ENCODE peak calls at places on chromosomes 11 and 22, in six cellular contexts. L is IMR-90, C is lower leg skin, R is HepG2, V is HCT116, M is upper lobe of right lung. Z is an unnamed sample.

GRCh38 chr11:126129681-126130671 is 67.3 kb upstream of the CDON start:
- DNase-seq in L (peak; percentile 35), C (no peak), R (no peak), V (no peak), M (no peak), Z (no peak)

GRCh38 chr11:109237636-109238035 is 184.4 kb upstream of the C11orf87 start:
- DNase-seq in L (no peak), C (no peak), R (no peak), V (no peak), M (no peak), Z (no peak)

GRCh38 chr22:42613869-42614268 is 814 bp downstream of the POLDIP3 start:
- DNase-seq in L (no peak), C (peak; percentile 89), R (no peak), V (no peak), M (no peak), Z (no peak)

GRCh38 chr11:88806410-88806809 is 259.4 kb downstream of the GRM5 start:
- DNase-seq in L (no peak), C (no peak), R (no peak), V (no peak), M (no peak), Z (no peak)

GRCh38 chr11:75035911-75036536 is 47.3 kb downstream of the NEU3 start:
- DNase-seq in L (no peak), C (no peak), R (no peak), V (peak; percentile 73), M (no peak), Z (no peak)

GRCh38 chr11:46913484-46913883 is 4.9 kb downstream of the LRP4 start:
- DNase-seq in L (no peak), C (no peak), R (no peak), V (no peak), M (no peak), Z (no peak)

GRCh38 chr11:69943066-69943465 is 123.8 kb upstream of the FGF3 start:
- DNase-seq in L (no peak), C (no peak), R (peak; percentile 41), V (peak; percentile 31), M (peak; percentile 30), Z (no peak)

GRCh38 chr11:131824766-131825165 is 454.4 kb downstream of the NTM start:
- DNase-seq in L (peak; percentile 2), C (no peak), R (no peak), V (no peak), M (no peak), Z (no peak)

GRCh38 chr22:36155702-36156101 is 4.9 kb downstream of the APOL3 start:
- DNase-seq in L (no peak), C (peak; percentile 93), R (peak; percentile 35), V (no peak), M (peak; percentile 65), Z (no peak)

GRCh38 chr22:45216133-45217003 is 24.3 kb downstream of the KIAA0930 start:
- DNase-seq in L (peak; percentile 98), C (no peak), R (no peak), V (no peak), M (no peak), Z (no peak)

GRCh38 chr11:126888126-126888712 is 112.4 kb downstream of the KIRREL3 start:
- DNase-seq in L (no peak), C (no peak), R (no peak), V (no peak), M (no peak), Z (no peak)

GRCh38 chr22:49487950-49488349 is 339.7 kb downstream of the BRD1 start:
- DNase-seq in L (no peak), C (no peak), R (no peak), V (peak; percentile 62), M (no peak), Z (no peak)

GRCh38 chr11:112977620-112978212 is 16.5 kb downstream of the NCAM1 start:
- DNase-seq in L (peak; percentile 13), C (no peak), R (no peak), V (no peak), M (no peak), Z (no peak)

GRCh38 chr11:77467233-77467632 is 6.7 kb downstream of the PAK1 start:
- DNase-seq in L (peak; percentile 12), C (no peak), R (no peak), V (no peak), M (no peak), Z (no peak)

GRCh38 chr22:30041475-30041874 is 38.8 kb upstream of the HORMAD2 start:
- DNase-seq in L (no peak), C (peak; percentile 69), R (no peak), V (no peak), M (no peak), Z (no peak)

GRCh38 chr11:88827018-88827676 is 238.6 kb downstream of the GRM5 start:
- DNase-seq in L (no peak), C (no peak), R (no peak), V (no peak), M (no peak), Z (no peak)

GRCh38 chr11:126591966-126592489 is 236.5 kb downstream of the ST3GAL4 start:
- DNase-seq in L (no peak), C (no peak), R (no peak), V (no peak), M (no peak), Z (no peak)

GRCh38 chr11:132626446-132626845 is 905.9 kb downstream of the OPCML start:
- DNase-seq in L (no peak), C (no peak), R (no peak), V (no peak), M (no peak), Z (no peak)

GRCh38 chr11:14529933-14530332 is 9.7 kb upstream of the PSMA1 start:
- DNase-seq in L (no peak), C (no peak), R (peak; percentile 12), V (no peak), M (no peak), Z (no peak)

GRCh38 chr11:119315139-119316016 is 1.6 kb downstream of the MCAM start:
- DNase-seq in L (no peak), C (no peak), R (no peak), V (no peak), M (no peak), Z (no peak)

GRCh38 chr11:15800121-15800800 is 556.1 kb downstream of the SOX6 start:
- DNase-seq in L (peak; percentile 86), C (peak; percentile 88), R (no peak), V (no peak), M (peak; percentile 69), Z (no peak)

GRCh38 chr22:36052505-36052941 is 23.9 kb upstream of the RBFOX2 start:
- DNase-seq in L (peak; percentile 57), C (no peak), R (no peak), V (peak; percentile 77), M (no peak), Z (no peak)

GRCh38 chr11:587978-588380 is 11.7 kb downstream of the PHRF1 start:
- DNase-seq in L (peak; percentile 58), C (no peak), R (peak; percentile 96), V (no peak), M (peak; percentile 82), Z (no peak)

GRCh38 chr11:68670208-68670992 is 13.9 kb upstream of the GAL start:
- DNase-seq in L (no peak), C (no peak), R (no peak), V (no peak), M (peak; percentile 63), Z (no peak)

GRCh38 chr11:106012744-106013143 is 9.3 kb downstream of the MSANTD4 start:
- DNase-seq in L (peak; percentile 95), C (no peak), R (no peak), V (no peak), M (no peak), Z (peak; percentile 20)

GRCh38 chr22:50635591-50635990 is 7.6 kb upstream of the ARSA start:
- DNase-seq in L (no peak), C (peak; percentile 64), R (no peak), V (no peak), M (no peak), Z (no peak)

GRCh38 chr11:111540114-111540920 is at the start of gene LAYN:
- DNase-seq in L (peak; percentile 62), C (peak; percentile 88), R (no peak), V (no peak), M (peak; percentile 74), Z (no peak)
- H3K4me3 ChIP-seq in L (peak within 1 kb of the TSS; percentile 85), C (peak within 1 kb of the TSS; percentile 34), R (peak within 1 kb of the TSS; percentile 67), V (no peak within 1 kb of the TSS), M (peak within 1 kb of the TSS; percentile 66), Z (peak within 1 kb of the TSS; percentile 77)

GRCh38 chr11:95849087-95849825 is 59.0 kb downstream of the CEP57 start:
- DNase-seq in L (peak; percentile 82), C (peak; percentile 84), R (peak; percentile 64), V (peak; percentile 32), M (no peak), Z (peak; percentile 52)
- TF ChIP-seq CTCF in L (peak; percentile 57), C (peak; percentile 32), R (peak; percentile 75), V (peak; percentile 45), M (peak; percentile 50), Z (peak; percentile 48)

GRCh38 chr11:85806016-85806415 is 4.9 kb downstream of the SYTL2 start:
- DNase-seq in L (no peak), C (no peak), R (no peak), V (no peak), M (no peak), Z (no peak)

GRCh38 chr11:85805387-85805786 is 5.6 kb downstream of the SYTL2 start:
- DNase-seq in L (peak; percentile 49), C (no peak), R (no peak), V (no peak), M (no peak), Z (no peak)

GRCh38 chr11:85806876-85807275 is 4.1 kb downstream of the SYTL2 start:
- DNase-seq in L (no peak), C (no peak), R (no peak), V (no peak), M (no peak), Z (no peak)

GRCh38 chr11:85801527-85801926 is 9.4 kb downstream of the SYTL2 start:
- DNase-seq in L (no peak), C (no peak), R (no peak), V (no peak), M (no peak), Z (no peak)

GRCh38 chr11:85803920-85804319 is 7.0 kb downstream of the SYTL2 start:
- DNase-seq in L (no peak), C (no peak), R (no peak), V (no peak), M (no peak), Z (no peak)
- H3K4me3 ChIP-seq in L (no peak overlapping the region), C (no peak overlapping the region), R (no peak overlapping the region), V (no peak overlapping the region), M (no peak overlapping the region), Z (no peak overlapping the region)

GRCh38 chr11:82823635-82824614 is 76.3 kb downstream of the PRCP start:
- DNase-seq in L (no peak), C (no peak), R (no peak), V (no peak), M (no peak), Z (no peak)

GRCh38 chr11:82814379-82814778 is 80.7 kb upstream of the FAM181B start:
- DNase-seq in L (no peak), C (no peak), R (no peak), V (no peak), M (no peak), Z (no peak)

DNA sequence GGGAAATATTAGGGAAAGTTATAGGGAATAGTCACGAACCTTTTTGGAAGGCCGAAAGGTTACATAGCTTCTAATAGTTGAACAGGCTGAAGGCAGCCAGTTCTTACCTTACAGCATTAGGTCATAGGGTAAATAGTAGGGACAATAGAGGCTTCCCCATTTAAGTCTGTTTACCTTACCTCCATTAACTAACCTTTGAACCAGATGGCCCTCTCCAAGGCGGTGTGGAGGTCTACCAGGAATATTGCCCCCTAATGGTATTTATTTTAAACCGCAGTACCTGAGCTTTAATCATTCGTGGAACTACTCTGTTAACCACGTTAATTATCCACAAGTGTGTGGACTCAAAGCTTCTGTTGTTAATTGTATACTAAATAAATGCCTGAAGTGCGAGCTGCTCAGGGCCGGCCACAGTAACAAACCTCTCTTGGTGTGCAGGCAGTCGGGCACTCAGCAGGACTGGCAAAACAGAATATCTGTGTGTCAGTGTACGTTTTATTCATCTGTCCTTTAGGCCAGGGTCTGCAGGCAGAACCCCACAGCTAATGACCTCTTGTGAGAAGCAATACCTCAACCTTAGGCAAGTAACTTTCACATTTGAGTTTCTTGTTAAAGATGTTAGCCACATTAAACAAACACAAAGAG is 81.7 kb downstream of the PRCP start:
- DNase-seq in L (no peak), C (no peak), R (peak; percentile 85), V (no peak), M (no peak), Z (no peak)
- TF ChIP-seq CTCF in L (no peak), C (no peak), R (peak; percentile 59), V (no peak), M (no peak), Z (no peak)